ENCODE peak calls at places on chromosome 5, in seven cellular contexts. One of them, this sample, is unnamed. For H3K9me2, the result is how much of the 10 kb centered on the place peaks cover.

GRCh38 chr5:169296456-169297220 is 4.3 kb downstream of the SLIT3 start:
- DNase-seq in PC-3: no peak
- DNase-seq in HCT116: no peak
- DNase-seq in MM.1S: no peak
- DNase-seq in SK-N-SH: no peak
- DNase-seq in PC-9: no peak
- DNase-seq in GM23338: no peak
- DNase-seq in this sample: peak

GRCh38 chr5:177985430-177986040 is 10.5 kb downstream of the PROP1 start:
- DNase-seq in PC-3: no peak
- DNase-seq in HCT116: no peak
- DNase-seq in MM.1S: no peak
- DNase-seq in SK-N-SH: no peak
- DNase-seq in PC-9: no peak
- DNase-seq in GM23338: peak
- DNase-seq in this sample: no peak

GRCh38 chr5:31471916-31472315 is 60.0 kb downstream of the DROSHA start:
- DNase-seq in PC-3: no peak
- DNase-seq in HCT116: no peak
- DNase-seq in MM.1S: no peak
- DNase-seq in SK-N-SH: no peak
- DNase-seq in PC-9: no peak
- DNase-seq in GM23338: no peak
- DNase-seq in this sample: peak

GRCh38 chr5:131634666-131634995 is 398 bp downstream of the RAPGEF6 start:
- DNase-seq in PC-3: peak
- DNase-seq in HCT116: peak
- DNase-seq in MM.1S: peak
- DNase-seq in SK-N-SH: peak
- DNase-seq in PC-9: peak
- DNase-seq in GM23338: peak
- DNase-seq in this sample: peak

GRCh38 chr5:125232779-125233230 is 486.4 kb upstream of the ZNF608 start:
- DNase-seq in PC-3: no peak
- DNase-seq in HCT116: no peak
- DNase-seq in MM.1S: no peak
- DNase-seq in SK-N-SH: peak
- DNase-seq in PC-9: no peak
- DNase-seq in GM23338: no peak
- DNase-seq in this sample: peak

GRCh38 chr5:173175523-173175922 is 31.2 kb downstream of the BNIP1 start:
- DNase-seq in PC-3: no peak
- DNase-seq in HCT116: no peak
- DNase-seq in MM.1S: no peak
- DNase-seq in SK-N-SH: no peak
- DNase-seq in PC-9: no peak
- DNase-seq in GM23338: no peak
- DNase-seq in this sample: no peak

GRCh38 chr5:67941750-67942450 is 273.7 kb upstream of the PIK3R1 start:
- DNase-seq in PC-3: no peak
- DNase-seq in HCT116: no peak
- DNase-seq in MM.1S: no peak
- DNase-seq in SK-N-SH: no peak
- DNase-seq in PC-9: no peak
- DNase-seq in GM23338: no peak
- DNase-seq in this sample: peak

GRCh38 chr5:142512041-142512679 is 173.7 kb downstream of the FGF1 start:
- DNase-seq in PC-3: no peak
- DNase-seq in HCT116: no peak
- DNase-seq in MM.1S: no peak
- DNase-seq in SK-N-SH: no peak
- DNase-seq in PC-9: no peak
- DNase-seq in GM23338: no peak
- DNase-seq in this sample: peak

GRCh38 chr5:31504520-31504919 is 27.4 kb downstream of the DROSHA start:
- DNase-seq in PC-3: no peak
- DNase-seq in HCT116: no peak
- DNase-seq in MM.1S: no peak
- DNase-seq in SK-N-SH: no peak
- DNase-seq in PC-9: no peak
- DNase-seq in GM23338: no peak
- DNase-seq in this sample: no peak

GRCh38 chr5:173815571-173815970 is 72.6 kb upstream of the CPEB4 start:
- DNase-seq in PC-3: no peak
- DNase-seq in HCT116: no peak
- DNase-seq in MM.1S: no peak
- DNase-seq in SK-N-SH: no peak
- DNase-seq in PC-9: no peak
- DNase-seq in GM23338: no peak
- DNase-seq in this sample: no peak

GRCh38 chr5:80935811-80936385 is 24.3 kb upstream of the RASGRF2 start:
- DNase-seq in PC-3: peak
- DNase-seq in HCT116: no peak
- DNase-seq in MM.1S: no peak
- DNase-seq in SK-N-SH: no peak
- DNase-seq in PC-9: no peak
- DNase-seq in GM23338: peak
- DNase-seq in this sample: no peak

GRCh38 chr5:92081958-92082712 is 699.0 kb upstream of the ARRDC3 start:
- DNase-seq in PC-3: no peak
- DNase-seq in HCT116: no peak
- DNase-seq in MM.1S: peak
- DNase-seq in SK-N-SH: no peak
- DNase-seq in PC-9: no peak
- DNase-seq in GM23338: no peak
- DNase-seq in this sample: no peak

GRCh38 chr5:2375291-2375690 is 376.2 kb downstream of the IRX2 start:
- DNase-seq in PC-3: no peak
- DNase-seq in HCT116: no peak
- DNase-seq in MM.1S: no peak
- DNase-seq in SK-N-SH: no peak
- DNase-seq in PC-9: no peak
- DNase-seq in GM23338: no peak
- DNase-seq in this sample: no peak

GRCh38 chr5:81513982-81514381 is 120.0 kb upstream of the ACOT12 start:
- DNase-seq in PC-3: peak
- DNase-seq in HCT116: no peak
- DNase-seq in MM.1S: peak
- DNase-seq in SK-N-SH: no peak
- DNase-seq in PC-9: no peak
- DNase-seq in GM23338: no peak
- DNase-seq in this sample: peak

GRCh38 chr5:180142824-180143610 is 66.0 kb downstream of the RASGEF1C start:
- DNase-seq in PC-3: no peak
- DNase-seq in HCT116: no peak
- DNase-seq in MM.1S: no peak
- DNase-seq in SK-N-SH: no peak
- DNase-seq in PC-9: no peak
- DNase-seq in GM23338: no peak
- DNase-seq in this sample: no peak

DNA sequence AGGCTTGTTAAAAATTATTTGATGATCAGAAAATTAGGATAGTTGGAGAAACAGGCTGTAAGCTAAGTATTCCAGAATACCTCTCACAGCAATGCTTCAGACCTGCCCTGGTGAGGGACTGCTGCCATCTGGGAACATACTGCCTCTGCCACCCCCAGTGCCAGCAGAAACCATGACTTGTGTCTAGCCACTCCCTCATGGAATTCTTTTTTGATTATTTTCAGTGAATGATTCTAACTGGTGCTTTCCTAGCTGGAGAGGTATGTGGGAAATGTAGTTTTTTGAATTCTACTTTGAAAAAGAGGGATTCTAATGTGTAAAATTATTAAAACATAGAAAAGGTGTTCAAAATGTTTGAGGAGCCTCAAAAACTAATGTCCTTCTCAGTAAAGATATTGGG is 126.3 kb downstream of the HMHB1 start:
- DNase-seq in PC-3: no peak
- DNase-seq in HCT116: no peak
- DNase-seq in MM.1S: no peak
- DNase-seq in SK-N-SH: no peak
- DNase-seq in PC-9: no peak
- DNase-seq in GM23338: no peak
- DNase-seq in this sample: peak
- H3K9me2 ChIP-seq in PC-3: under half
- H3K9me2 ChIP-seq in HCT116: under half
- H3K9me2 ChIP-seq in MM.1S: under half
- H3K9me2 ChIP-seq in SK-N-SH: under half
- H3K9me2 ChIP-seq in PC-9: under half
- H3K9me2 ChIP-seq in GM23338: under half
- H3K9me2 ChIP-seq in this sample: under half

GRCh38 chr5:171640396-171640981 is 145.1 kb upstream of the SMIM23 start:
- DNase-seq in PC-3: no peak
- DNase-seq in HCT116: no peak
- DNase-seq in MM.1S: no peak
- DNase-seq in SK-N-SH: no peak
- DNase-seq in PC-9: no peak
- DNase-seq in GM23338: no peak
- DNase-seq in this sample: no peak
- H3K27ac ChIP-seq in PC-3: no peak
- H3K27ac ChIP-seq in HCT116: no peak
- H3K27ac ChIP-seq in MM.1S: no peak
- H3K27ac ChIP-seq in SK-N-SH: no peak
- H3K27ac ChIP-seq in PC-9: no peak
- H3K27ac ChIP-seq in GM23338: no peak
- H3K27ac ChIP-seq in this sample: no peak

GRCh38 chr5:10077721-10078551 is 171.8 kb downstream of the ATPSCKMT start:
- DNase-seq in PC-3: no peak
- DNase-seq in HCT116: no peak
- DNase-seq in MM.1S: no peak
- DNase-seq in SK-N-SH: no peak
- DNase-seq in PC-9: no peak
- DNase-seq in GM23338: no peak
- DNase-seq in this sample: peak
- H3K9me2 ChIP-seq in PC-3: under half
- H3K9me2 ChIP-seq in HCT116: under half
- H3K9me2 ChIP-seq in MM.1S: under half
- H3K9me2 ChIP-seq in SK-N-SH: under half
- H3K9me2 ChIP-seq in PC-9: under half
- H3K9me2 ChIP-seq in GM23338: under half
- H3K9me2 ChIP-seq in this sample: under half

GRCh38 chr5:54753753-54754152 is 231.6 kb downstream of the ESM1 start:
- DNase-seq in PC-3: no peak
- DNase-seq in HCT116: no peak
- DNase-seq in MM.1S: no peak
- DNase-seq in SK-N-SH: no peak
- DNase-seq in PC-9: no peak
- DNase-seq in GM23338: no peak
- DNase-seq in this sample: no peak

GRCh38 chr5:54756301-54756700 is 229.1 kb downstream of the ESM1 start:
- DNase-seq in PC-3: no peak
- DNase-seq in HCT116: no peak
- DNase-seq in MM.1S: no peak
- DNase-seq in SK-N-SH: no peak
- DNase-seq in PC-9: no peak
- DNase-seq in GM23338: no peak
- DNase-seq in this sample: no peak

GRCh38 chr5:54754420-54754819 is 231.0 kb downstream of the ESM1 start:
- DNase-seq in PC-3: no peak
- DNase-seq in HCT116: no peak
- DNase-seq in MM.1S: no peak
- DNase-seq in SK-N-SH: no peak
- DNase-seq in PC-9: no peak
- DNase-seq in GM23338: no peak
- DNase-seq in this sample: no peak

GRCh38 chr5:54754878-54755277 is 230.5 kb downstream of the ESM1 start:
- DNase-seq in PC-3: no peak
- DNase-seq in HCT116: no peak
- DNase-seq in MM.1S: no peak
- DNase-seq in SK-N-SH: no peak
- DNase-seq in PC-9: no peak
- DNase-seq in GM23338: no peak
- DNase-seq in this sample: no peak

DNA sequence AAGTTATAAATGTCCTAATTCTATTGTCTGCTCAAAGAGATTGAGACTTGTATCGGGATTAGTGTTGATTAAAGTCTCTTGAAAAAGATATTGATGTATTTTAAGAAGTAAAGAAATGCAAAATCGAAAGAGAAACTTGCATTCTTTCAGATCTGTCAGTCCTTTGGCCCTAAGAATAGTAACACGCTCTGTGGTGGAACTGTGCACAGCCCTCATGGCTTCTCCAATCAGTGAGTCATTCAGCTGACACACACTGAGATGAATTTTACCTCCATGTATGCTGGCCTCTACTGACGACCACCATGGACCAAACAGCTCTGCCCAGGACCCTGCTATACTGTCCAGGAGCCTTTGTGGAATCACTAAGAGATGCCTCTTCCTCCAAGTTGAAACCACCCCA is 232.4 kb downstream of the ESM1 start:
- DNase-seq in PC-3: no peak
- DNase-seq in HCT116: no peak
- DNase-seq in MM.1S: peak
- DNase-seq in SK-N-SH: no peak
- DNase-seq in PC-9: no peak
- DNase-seq in GM23338: no peak
- DNase-seq in this sample: peak
- H3K27ac ChIP-seq in PC-3: no peak
- H3K27ac ChIP-seq in HCT116: no peak
- H3K27ac ChIP-seq in MM.1S: peak
- H3K27ac ChIP-seq in SK-N-SH: no peak
- H3K27ac ChIP-seq in PC-9: no peak
- H3K27ac ChIP-seq in GM23338: no peak
- H3K27ac ChIP-seq in this sample: no peak

GRCh38 chr5:122019936-122020590 is 58.0 kb downstream of the LOX start:
- DNase-seq in PC-3: no peak
- DNase-seq in HCT116: no peak
- DNase-seq in MM.1S: no peak
- DNase-seq in SK-N-SH: no peak
- DNase-seq in PC-9: no peak
- DNase-seq in GM23338: no peak
- DNase-seq in this sample: peak
- H3K9me2 ChIP-seq in PC-3: under half
- H3K9me2 ChIP-seq in HCT116: under half
- H3K9me2 ChIP-seq in MM.1S: under half
- H3K9me2 ChIP-seq in SK-N-SH: under half
- H3K9me2 ChIP-seq in PC-9: under half
- H3K9me2 ChIP-seq in GM23338: under half
- H3K9me2 ChIP-seq in this sample: under half